ENCODE peak calls at places on chromosomes 5 and 9, in four cellular contexts. B, H, L and J are unnamed samples.

GRCh38 chr9:135039916-135040645 is 47.4 kb upstream of the OLFM1 start:
- DNase-seq in L (no peak), B (no peak), H (no peak), J (no peak)

GRCh38 chr5:146009020-146009419 is 72.6 kb downstream of the SH3RF2 start:
- DNase-seq in B (no peak), L (no peak), H (no peak), J (no peak)

GRCh38 chr5:24268482-24269056 is 376.2 kb downstream of the CDH10 start:
- DNase-seq in H (no peak), B (no peak), L (no peak), J (no peak)

GRCh38 chr5:161093105-161093504 is 241.1 kb upstream of the ATP10B start:
- DNase-seq in L (no peak), B (no peak), H (no peak), J (no peak)

GRCh38 chr9:131762356-131762932 is 22.6 kb upstream of the RAPGEF1 start:
- DNase-seq in L (no peak), B (peak; percentile 69), H (peak; percentile 89), J (no peak)

GRCh38 chr9:127586537-127586936 is 25.5 kb upstream of the STXBP1 start:
- DNase-seq in H (peak; percentile 83), L (no peak), B (peak; percentile 78), J (no peak)

GRCh38 chr9:91800473-91800872 is 149.6 kb downstream of the ROR2 start:
- DNase-seq in B (no peak), L (no peak), H (no peak), J (no peak)

GRCh38 chr9:134435527-134436355 is 109.5 kb downstream of the RXRA start:
- DNase-seq in L (no peak), B (no peak), H (no peak), J (no peak)

GRCh38 chr5:59034498-59035186 is 451.8 kb downstream of the RAB3C start:
- DNase-seq in L (no peak), B (no peak), H (no peak), J (peak; percentile 60)

GRCh38 chr9:97982191-97982718 is 886 bp upstream of the ANP32B start:
- DNase-seq in L (no peak), H (no peak), B (no peak), J (no peak)

GRCh38 chr5:9714187-9714586 is 84.0 kb upstream of the TAS2R1 start:
- DNase-seq in B (no peak), H (no peak), L (no peak), J (no peak)

GRCh38 chr5:21181726-21182125 is 1193.7 kb upstream of the CDH18 start:
- DNase-seq in B (no peak), H (no peak), L (no peak), J (no peak)

GRCh38 chr5:150107909-150108447 is 21.6 kb upstream of the CSF1R start:
- DNase-seq in H (no peak), B (no peak), L (no peak), J (peak; percentile 35)

GRCh38 chr9:122261469-122261881 is 3.2 kb downstream of the RBM18 start:
- DNase-seq in L (no peak), B (no peak), H (peak; percentile 68), J (peak; percentile 89)

GRCh38 chr5:83564069-83564749 is 92.7 kb downstream of the VCAN start:
- DNase-seq in B (no peak), L (no peak), H (no peak), J (no peak)

GRCh38 chr5:9121597-9121996 is 424.3 kb downstream of the SEMA5A start:
- DNase-seq in B (no peak), H (no peak), L (no peak), J (no peak)

GRCh38 chr9:106878943-106879916 is 16.3 kb downstream of the ZNF462 start:
- DNase-seq in L (no peak), B (peak; percentile 83), H (peak; percentile 74), J (peak; percentile 96)

DNA sequence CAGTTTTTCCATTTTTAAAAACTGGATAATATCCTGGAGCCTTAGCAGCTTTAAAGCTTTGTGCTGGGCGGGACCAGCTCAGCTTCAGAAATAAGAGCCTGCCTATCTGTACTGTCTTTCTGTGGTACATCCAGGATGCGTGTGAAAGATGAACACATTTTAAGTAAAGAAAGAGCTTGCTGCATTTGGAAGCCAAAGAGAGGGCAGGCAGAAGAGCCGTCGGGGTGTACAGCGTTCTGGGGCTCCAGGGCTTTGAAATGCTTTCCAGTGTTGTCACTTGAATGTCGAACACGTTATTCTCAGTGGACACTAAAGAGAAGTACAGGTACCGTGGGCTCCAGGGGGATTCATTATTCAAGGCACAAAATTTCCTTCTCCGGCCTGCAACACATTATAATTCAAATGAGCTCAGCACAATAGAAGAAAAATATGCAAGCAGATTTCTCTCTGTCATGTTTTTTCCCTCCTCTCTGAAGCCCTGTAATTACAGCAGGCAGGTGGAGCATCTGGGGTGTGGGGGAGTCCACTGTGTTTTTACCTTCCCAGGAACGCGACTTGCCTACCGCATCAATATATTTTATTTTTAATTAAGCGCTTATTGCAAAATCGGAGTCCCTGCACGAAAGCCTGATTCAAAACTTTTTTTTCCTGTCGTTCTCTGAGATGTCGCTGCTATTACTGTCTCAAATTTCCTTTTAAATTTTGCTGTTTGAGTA is 293.1 kb downstream of the ZSWIM6 start:
- DNase-seq in B (no peak), L (no peak), H (no peak), J (no peak)
- H3K4me3 ChIP-seq in B (peak overlapping the region; percentile 47), L (peak overlapping the region; percentile 68), H (peak overlapping the region; percentile 64), J (peak overlapping the region; percentile 49)

GRCh38 chr5:55172937-55173695 is at the start of gene CDC20B:
- DNase-seq in H (peak; percentile 83), B (peak; percentile 47), L (no peak), J (peak; percentile 22)
- H3K4me3 ChIP-seq in H (peak within 1 kb of the TSS; percentile 43), B (peak within 1 kb of the TSS; percentile 56), L (peak within 1 kb of the TSS; percentile 57), J (peak within 1 kb of the TSS; percentile 62)

GRCh38 chr5:111309384-111309783 is 85.2 kb downstream of the CAMK4 start:
- DNase-seq in H (no peak), B (no peak), L (no peak), J (no peak)
- H3K4me3 ChIP-seq in H (no peak overlapping the region), B (no peak overlapping the region), L (no peak overlapping the region), J (no peak overlapping the region)

GRCh38 chr5:158821321-158821720 is 278.4 kb downstream of the EBF1 start:
- DNase-seq in H (no peak), B (no peak), L (no peak), J (no peak)

GRCh38 chr5:158820891-158821290 is 278.8 kb downstream of the EBF1 start:
- DNase-seq in H (no peak), L (no peak), B (no peak), J (no peak)

GRCh38 chr5:158819840-158820620 is 279.7 kb downstream of the EBF1 start:
- DNase-seq in H (no peak), L (peak; percentile 15), B (no peak), J (peak; percentile 75)

GRCh38 chr5:158822099-158822498 is 277.6 kb downstream of the EBF1 start:
- DNase-seq in L (no peak), H (no peak), B (no peak), J (no peak)

GRCh38 chr5:158824167-158824882 is 275.4 kb downstream of the EBF1 start:
- DNase-seq in B (no peak), L (no peak), H (no peak), J (no peak)
- H3K4me3 ChIP-seq in B (no peak overlapping the region), L (no peak overlapping the region), H (no peak overlapping the region), J (no peak overlapping the region)

GRCh38 chr5:104344809-104345512 is 782.4 kb upstream of the NUDT12 start:
- DNase-seq in H (no peak), B (no peak), L (no peak), J (peak; percentile 58)
- H3K4me3 ChIP-seq in H (no peak overlapping the region), B (no peak overlapping the region), L (no peak overlapping the region), J (peak overlapping the region; percentile 14)

DNA sequence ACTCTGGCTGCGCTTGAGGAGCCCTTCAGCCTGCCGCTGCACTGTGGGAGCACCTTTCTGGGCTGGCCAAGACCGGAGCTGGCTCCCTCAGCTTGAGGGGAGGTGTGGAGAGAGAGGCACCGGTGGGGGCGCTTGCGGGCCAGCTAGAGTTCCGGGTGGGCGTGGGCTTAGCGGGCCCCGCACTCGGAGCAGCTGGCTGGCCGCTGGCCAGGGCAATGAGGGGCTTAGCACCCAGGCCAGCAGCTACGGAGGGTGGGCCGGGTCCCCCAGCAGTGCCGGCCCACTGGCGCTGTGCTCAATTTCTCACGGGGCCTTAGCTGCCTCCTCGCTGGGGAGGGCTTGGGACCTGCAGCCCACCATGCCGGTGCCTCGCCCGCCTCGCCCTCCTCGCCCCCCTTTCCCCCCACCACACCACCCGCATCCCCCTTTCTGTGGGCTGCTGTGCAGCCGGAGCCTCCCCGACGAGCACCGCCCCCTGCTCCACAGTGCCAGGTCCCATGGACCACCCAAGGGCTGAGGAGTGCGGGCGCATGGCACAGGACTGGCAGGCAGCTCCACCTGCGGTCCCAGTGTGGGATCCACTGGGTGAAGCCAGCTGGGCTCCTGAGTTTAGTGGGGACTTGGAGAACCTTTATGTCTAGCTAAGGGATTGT is 954.5 kb downstream of the DTWD2 start:
- DNase-seq in L (no peak), H (peak; percentile 47), B (peak; percentile 39), J (no peak)
- H3K4me3 ChIP-seq in L (no peak overlapping the region), H (no peak overlapping the region), B (no peak overlapping the region), J (no peak overlapping the region)

GRCh38 chr5:78509884-78510769 is 138.4 kb downstream of the LHFPL2 start:
- DNase-seq in L (no peak), H (peak; percentile 90), B (peak; percentile 72), J (no peak)
- H3K4me3 ChIP-seq in L (peak overlapping the region; percentile 42), H (peak overlapping the region; percentile 48), B (peak overlapping the region; percentile 55), J (peak overlapping the region; percentile 32)